ENCODE peak calls at places on chromosomes 12 and 14, in four cellular contexts. N is adrenal gland, D is heart right ventricle, H is body of pancreas. I is an unnamed sample. For H3K4me1, the result is how much of the 10 kb centered on the place peaks cover.

GRCh38 chr14:73468808-73469386 is 10.6 kb upstream of the NUMB start:
- DNase-seq in D (no peak), N (no peak), H (no peak), I (no peak)

GRCh38 chr14:97138801-97139200 is 341.6 kb downstream of the VRK1 start:
- DNase-seq in D (no peak), N (no peak), H (no peak), I (no peak)

GRCh38 chr12:119069029-119069731 is 87.8 kb downstream of the SRRM4 start:
- DNase-seq in D (no peak), N (no peak), H (no peak), I (no peak)

GRCh38 chr12:4432878-4433820 is 12.5 kb downstream of the FGF6 start:
- DNase-seq in H (no peak), N (no peak), D (no peak), I (no peak)

GRCh38 chr12:107485731-107486130 is 199.9 kb upstream of the PWP1 start:
- DNase-seq in N (no peak), D (no peak), H (no peak), I (no peak)

GRCh38 chr12:53066594-53066978 is 12.6 kb downstream of the SPRYD3 start:
- DNase-seq in H (no peak), D (no peak), N (peak), I (no peak)

GRCh38 chr12:59115995-59116394 is 195.7 kb upstream of the LRIG3 start:
- DNase-seq in H (no peak), D (no peak), N (no peak), I (no peak)

GRCh38 chr14:88168498-88169165 is 154.4 kb downstream of the KCNK10 start:
- DNase-seq in H (peak), D (peak), N (peak), I (peak)

GRCh38 chr12:89648211-89648930 is 60.3 kb downstream of the ATP2B1 start:
- DNase-seq in D (no peak), N (no peak), H (no peak), I (no peak)

GRCh38 chr12:18165422-18165871 is 75.5 kb upstream of the RERGL start:
- DNase-seq in D (no peak), H (no peak), N (no peak), I (peak)

GRCh38 chr14:39158222-39158858 is 11.8 kb downstream of the TRAPPC6B start:
- DNase-seq in H (no peak), N (no peak), D (no peak), I (no peak)

GRCh38 chr12:131112690-131113290 is 159.1 kb downstream of the ADGRD1 start:
- DNase-seq in N (no peak), D (no peak), H (no peak), I (no peak)

GRCh38 chr12:117679776-117680175 is 289.0 kb downstream of the KSR2 start:
- DNase-seq in N (no peak), D (no peak), H (no peak), I (no peak)

GRCh38 chr12:104656921-104657320 is 200.2 kb downstream of the CHST11 start:
- DNase-seq in N (peak), H (no peak), D (no peak), I (no peak)

GRCh38 chr14:85528080-85528881 is 1.7 kb upstream of the FLRT2 start:
- DNase-seq in H (peak), N (peak), D (no peak), I (no peak)

GRCh38 chr14:70873627-70874026 is 33.6 kb upstream of the PCNX1 start:
- DNase-seq in N (no peak), H (no peak), D (no peak), I (peak)

GRCh38 chr14:102498005-102498677 is 11.4 kb downstream of the ANKRD9 start:
- DNase-seq in D (no peak), H (no peak), N (no peak), I (no peak)

GRCh38 chr14:73227812-73228781 is 9.2 kb upstream of the PAPLN start:
- DNase-seq in N (peak), D (peak), H (peak), I (no peak)

GRCh38 chr12:21219206-21219605 is 88.2 kb downstream of the SLCO1B1 start:
- DNase-seq in D (no peak), H (no peak), N (no peak), I (no peak)

GRCh38 chr12:50283230-50283923 is at the start of gene LIMA1:
- DNase-seq in H (peak), D (peak), N (peak), I (peak)

GRCh38 chr12:32920506-32921085 is 24.0 kb upstream of the PKP2 start:
- DNase-seq in D (no peak), N (no peak), H (no peak), I (no peak)

GRCh38 chr14:36996133-36996856 is 176.1 kb downstream of the SLC25A21 start:
- DNase-seq in D (no peak), H (no peak), N (no peak), I (no peak)

GRCh38 chr12:69389836-69390235 is 30.3 kb downstream of the YEATS4 start:
- DNase-seq in D (no peak), H (no peak), N (no peak), I (no peak)

GRCh38 chr14:25622752-25623151 is 572.8 kb upstream of the STXBP6 start:
- DNase-seq in D (no peak), N (no peak), H (no peak), I (no peak)

GRCh38 chr12:68559984-68560822 is 50.5 kb upstream of the RAP1B start:
- DNase-seq in D (peak), N (peak), H (no peak), I (no peak)

GRCh38 chr12:84697141-84697540 is 215.5 kb downstream of the SLC6A15 start:
- DNase-seq in D (no peak), H (no peak), N (no peak), I (no peak)

GRCh38 chr12:23536293-23536692 is 413.2 kb downstream of the SOX5 start:
- DNase-seq in H (no peak), N (no peak), D (no peak), I (no peak)

GRCh38 chr12:98985156-98985555 is 340.1 kb downstream of the APAF1 start:
- DNase-seq in N (no peak), D (no peak), H (no peak), I (no peak)

GRCh38 chr12:97960741-97961608 is 498.4 kb downstream of the RMST start:
- DNase-seq in H (peak), N (peak), D (peak), I (no peak)

GRCh38 chr12:124531281-124531745 is 36.1 kb downstream of the NCOR2 start:
- DNase-seq in D (no peak), N (no peak), H (no peak), I (no peak)

GRCh38 chr12:32897276-32897615 is 669 bp upstream of the PKP2 start:
- DNase-seq in H (no peak), N (no peak), D (no peak), I (no peak)

DNA sequence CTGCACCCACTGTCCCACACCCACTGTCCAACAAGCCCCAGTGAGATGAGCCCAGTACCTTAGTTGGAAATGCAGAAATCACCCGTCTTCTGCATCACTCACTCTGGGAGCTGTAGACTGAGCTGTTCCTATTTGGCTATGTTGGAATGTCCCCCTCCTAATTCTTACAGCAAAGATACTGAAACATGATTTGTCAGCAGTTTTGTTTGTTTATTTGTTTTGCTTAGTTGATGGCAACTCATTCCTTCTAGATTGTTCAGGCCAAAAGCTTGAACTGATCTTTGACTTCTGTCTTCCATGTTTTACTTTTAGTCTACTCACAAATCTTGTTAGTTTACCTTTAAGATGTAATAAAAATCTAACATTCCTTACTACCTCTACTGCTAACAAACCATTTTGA is 233.6 kb upstream of the MIS18BP1 start:
- DNase-seq in H (no peak), N (no peak), D (no peak), I (no peak)
- H3K4me1 ChIP-seq in H (under half), N (under half), D (under half), I (under half)

GRCh38 chr14:105470812-105471771 is 3.5 kb upstream of the CRIP2 start:
- DNase-seq in D (peak), N (no peak), H (no peak), I (no peak)
- H3K27ac ChIP-seq in D (peak), N (no peak), H (peak), I (no peak)

GRCh38 chr12:34290191-34290995 is 268.1 kb downstream of the ALG10 start:
- DNase-seq in D (no peak), N (peak), H (no peak), I (no peak)
- H3K4me3 ChIP-seq in D (no peak), N (no peak), H (no peak), I (no peak)

GRCh38 chr12:122858171-122858570 is 22.9 kb downstream of the HIP1R start:
- DNase-seq in H (no peak), N (no peak), D (no peak), I (no peak)

GRCh38 chr12:122856999-122857671 is 21.9 kb downstream of the HIP1R start:
- DNase-seq in H (no peak), D (no peak), N (no peak), I (no peak)

GRCh38 chr12:122859303-122860051 is 24.2 kb downstream of the HIP1R start:
- DNase-seq in D (no peak), N (no peak), H (no peak), I (no peak)

GRCh38 chr12:122860052-122860853 is 25.0 kb downstream of the HIP1R start:
- DNase-seq in N (peak), H (peak), D (peak), I (peak)

GRCh38 chr12:122858591-122859302 is 23.5 kb downstream of the HIP1R start:
- DNase-seq in H (no peak), D (no peak), N (no peak), I (no peak)
- H3K4me1 ChIP-seq in H (under half), D (under half), N (under half), I (under half)

GRCh38 chr14:95123895-95124579 is 33.3 kb downstream of the DICER1 start:
- DNase-seq in H (no peak), N (no peak), D (peak), I (no peak)
- H3K27ac ChIP-seq in H (no peak), N (no peak), D (peak), I (no peak)

GRCh38 chr12:78204926-78205325 is 374.2 kb downstream of the NAV3 start:
- DNase-seq in N (no peak), H (no peak), D (no peak), I (no peak)

GRCh38 chr12:78210494-78210860 is 379.8 kb downstream of the NAV3 start:
- DNase-seq in H (no peak), N (no peak), D (no peak), I (no peak)

GRCh38 chr12:78208106-78208505 is 377.4 kb downstream of the NAV3 start:
- DNase-seq in N (no peak), D (no peak), H (no peak), I (no peak)

GRCh38 chr12:78210894-78211302 is 380.2 kb downstream of the NAV3 start:
- DNase-seq in N (no peak), H (no peak), D (no peak), I (no peak)

DNA sequence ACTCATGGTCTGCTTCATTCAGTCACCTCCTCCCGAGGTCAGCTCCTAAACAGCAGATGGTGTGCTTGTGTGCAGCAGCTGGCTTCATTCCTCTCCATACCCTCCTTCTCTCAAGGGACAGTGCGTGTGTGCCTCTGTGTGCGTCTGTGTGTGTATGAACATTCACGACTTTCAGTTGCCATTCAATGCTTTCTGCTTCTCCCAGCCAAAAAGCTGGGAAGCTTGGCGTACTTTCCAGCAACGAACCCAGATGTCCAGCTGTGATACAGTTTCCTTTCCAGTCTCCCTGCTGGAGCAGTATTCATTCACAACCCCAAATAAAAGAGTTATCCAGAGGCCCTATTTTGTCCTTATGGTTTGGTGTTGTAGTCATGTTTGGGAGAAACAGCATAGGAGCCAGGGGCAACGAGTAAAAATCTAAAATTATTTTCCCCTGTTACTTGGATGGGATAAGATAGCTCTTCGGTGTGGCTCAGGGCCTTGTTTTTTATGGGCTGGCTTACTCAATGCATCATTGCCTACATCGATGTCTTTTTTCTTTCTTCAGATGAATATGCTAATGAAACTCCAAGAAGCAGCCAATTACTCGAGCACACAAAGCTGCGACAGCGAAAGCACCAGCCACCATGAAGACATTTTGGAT is 379.3 kb downstream of the NAV3 start:
- DNase-seq in H (no peak), D (peak), N (no peak), I (no peak)
- H3K4me3 ChIP-seq in H (no peak), D (no peak), N (no peak), I (no peak)

DNA sequence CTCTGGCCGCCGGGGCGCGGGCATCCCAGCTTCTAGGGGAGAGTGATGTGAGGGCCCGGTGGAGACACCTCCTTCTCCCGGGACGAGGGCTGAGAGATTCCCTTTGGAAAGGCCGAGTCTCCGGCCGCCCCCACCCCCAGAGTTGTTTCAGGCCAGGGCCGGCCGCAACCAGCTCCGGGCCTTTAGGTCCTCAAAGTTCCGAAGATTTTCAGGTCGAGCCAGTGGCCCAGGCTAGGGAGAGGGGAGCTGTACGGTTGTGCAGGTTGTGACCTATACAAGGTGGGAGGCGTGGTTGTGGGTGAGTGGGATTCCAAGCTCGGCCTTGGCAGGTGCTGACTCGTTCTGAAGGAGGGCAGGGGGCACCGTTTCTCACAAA is 18.4 kb upstream of the ANKRD33 start:
- DNase-seq in N (no peak), H (no peak), D (no peak), I (no peak)
- H3K4me1 ChIP-seq in N (under half), H (under half), D (under half), I (under half)

GRCh38 chr12:704516-705242 is 41.4 kb upstream of the NINJ2 start:
- DNase-seq in D (no peak), N (no peak), H (no peak), I (no peak)
- H3K27ac ChIP-seq in D (no peak), N (no peak), H (no peak), I (no peak)